ENCODE peak calls at places on chromosome X, in six cellular contexts. Z, E, N, R, W and H are unnamed samples.

GRCh38 chrX:152941328-152942111 is 43.7 kb downstream of the ZNF185 start:
- DNase-seq in Z (peak), E (peak), N (peak), R (peak), W (peak), H (peak)

GRCh38 chrX:13357925-13358324 is 38.1 kb upstream of the ATXN3L start:
- DNase-seq in Z (no peak), E (peak), N (no peak), R (no peak), W (no peak), H (no peak)

GRCh38 chrX:9745417-9746115 is 20.1 kb downstream of the GPR143 start:
- DNase-seq in Z (no peak), E (no peak), N (no peak), R (no peak), W (no peak), H (no peak)

GRCh38 chrX:132775230-132775823 is 183.1 kb downstream of the HS6ST2 start:
- DNase-seq in Z (no peak), E (no peak), N (no peak), R (no peak), W (no peak), H (no peak)

GRCh38 chrX:6067600-6067999 is 161.1 kb downstream of the NLGN4X start:
- DNase-seq in Z (no peak), E (no peak), N (no peak), R (no peak), W (no peak), H (no peak)

GRCh38 chrX:48975041-48975440 is 3.4 kb upstream of the KCND1 start:
- DNase-seq in Z (no peak), E (no peak), N (no peak), R (no peak), W (no peak), H (no peak)

GRCh38 chrX:116436358-116436816 is at the start of gene SLC6A14:
- DNase-seq in Z (peak), E (no peak), N (no peak), R (no peak), W (no peak), H (no peak)

GRCh38 chrX:24506082-24506481 is 41.0 kb downstream of the PDK3 start:
- DNase-seq in Z (peak), E (peak), N (no peak), R (no peak), W (peak), H (no peak)

GRCh38 chrX:104922206-104922621 is 298.3 kb downstream of the TEX13A start:
- DNase-seq in Z (peak), E (peak), N (no peak), R (peak), W (peak), H (peak)

DNA sequence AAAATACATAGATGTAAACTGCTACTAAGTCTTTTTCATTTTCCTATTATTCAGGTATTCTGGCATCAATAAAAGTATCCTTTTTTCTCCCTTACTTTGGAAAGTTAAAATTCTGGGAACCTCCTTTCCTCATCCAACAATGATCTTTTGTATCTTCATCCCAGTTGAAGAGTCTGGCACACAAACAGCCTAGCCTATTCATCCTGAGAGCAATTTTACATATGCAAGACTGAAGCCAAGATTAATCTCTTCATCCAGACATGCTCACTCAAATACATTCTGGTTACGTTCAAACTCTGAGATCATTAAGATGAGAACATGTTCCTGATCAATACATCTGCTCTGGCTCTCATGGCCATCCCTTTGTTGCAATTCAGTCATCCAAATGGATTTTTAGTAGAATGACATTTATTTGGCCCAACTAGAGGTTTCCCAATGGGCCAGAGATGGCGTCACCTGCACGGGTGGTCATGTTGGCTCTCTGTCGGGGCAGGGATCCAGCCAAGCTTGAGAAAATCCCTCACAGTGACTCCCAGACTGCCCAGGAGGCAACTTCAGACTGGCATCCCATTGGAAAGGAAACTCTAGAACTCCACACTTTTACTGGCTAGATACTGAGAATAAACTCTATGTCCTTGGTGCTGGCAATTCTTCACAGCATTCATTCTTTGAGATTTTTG is 135.4 kb upstream of the VCX2 start:
- DNase-seq in Z (no peak), E (no peak), N (no peak), R (no peak), W (no peak), H (no peak)
- TF ChIP-seq CTCF in Z (no peak), E (no peak), N (no peak), R (no peak), W (no peak), H (no peak)

DNA sequence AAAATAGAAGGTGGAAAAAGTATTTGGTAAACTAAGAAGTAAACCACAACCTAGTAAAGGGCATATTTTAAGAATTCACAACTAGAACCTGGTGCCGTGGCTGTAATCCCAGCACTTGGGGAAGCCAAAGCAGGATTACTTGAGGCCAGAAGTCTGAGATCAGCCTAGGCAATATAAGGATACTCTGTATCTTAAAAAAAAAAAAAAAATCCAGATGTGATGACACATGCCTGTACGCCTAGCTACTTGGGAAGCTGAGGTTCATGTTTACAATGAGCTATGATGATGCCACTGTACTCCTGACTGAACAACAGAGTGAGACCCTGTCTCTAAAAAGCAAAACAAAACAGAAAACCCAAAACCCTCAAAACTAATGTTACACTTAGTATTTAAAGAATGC is 294.9 kb upstream of the ZCCHC13 start:
- DNase-seq in Z (no peak), E (peak), N (no peak), R (no peak), W (peak), H (no peak)
- TF ChIP-seq CTCF in Z (no peak), E (no peak), N (no peak), R (no peak), W (no peak), H (no peak)

GRCh38 chrX:3679669-3680068 is 33.8 kb downstream of the PRKX start:
- DNase-seq in Z (no peak), E (no peak), N (no peak), R (no peak), W (no peak), H (no peak)
- TF ChIP-seq CTCF in Z (no peak), E (no peak), N (no peak), R (no peak), W (no peak), H (no peak)

GRCh38 chrX:20066968-20067708 is 49.6 kb downstream of the MAP7D2 start:
- DNase-seq in Z (peak), E (peak), N (no peak), R (no peak), W (peak), H (no peak)
- TF ChIP-seq CTCF in Z (peak), E (peak), N (peak), R (peak), W (peak), H (peak)